ENCODE peak calls at places on chromosome 4, in eight cellular contexts. One of them, this sample, is unnamed.

GRCh38 chr4:183905081-183905592 is at the start of gene STOX2:
- DNase-seq in ovary: peak; percentile 84
- DNase-seq in GM13977: peak; percentile 37
- DNase-seq in progenitor cell of endocrine pancreas: peak; percentile 64
- DNase-seq in chondrocyte: no peak
- DNase-seq in endothelial cell: peak; percentile 79
- DNase-seq in H9: peak; percentile 84
- DNase-seq in HFFc6: no peak
- DNase-seq in this sample: peak; percentile 89

GRCh38 chr4:146368209-146368608 is 153.5 kb downstream of the SLC10A7 start:
- DNase-seq in H9: no peak
- DNase-seq in chondrocyte: no peak
- DNase-seq in progenitor cell of endocrine pancreas: no peak
- DNase-seq in endothelial cell: no peak
- DNase-seq in HFFc6: no peak
- DNase-seq in ovary: no peak
- DNase-seq in GM13977: no peak
- DNase-seq in this sample: no peak

GRCh38 chr4:137509855-137510282 is 22.4 kb downstream of the PCDH18 start:
- DNase-seq in progenitor cell of endocrine pancreas: no peak
- DNase-seq in chondrocyte: no peak
- DNase-seq in ovary: no peak
- DNase-seq in endothelial cell: no peak
- DNase-seq in GM13977: no peak
- DNase-seq in H9: no peak
- DNase-seq in HFFc6: no peak
- DNase-seq in this sample: no peak

GRCh38 chr4:139144161-139144859 is 32.7 kb downstream of the ELF2 start:
- DNase-seq in chondrocyte: no peak
- DNase-seq in progenitor cell of endocrine pancreas: no peak
- DNase-seq in H9: peak; percentile 53
- DNase-seq in ovary: peak; percentile 40
- DNase-seq in HFFc6: peak; percentile 57
- DNase-seq in GM13977: no peak
- DNase-seq in endothelial cell: no peak
- DNase-seq in this sample: no peak

GRCh38 chr4:51894246-51894645 is 51.3 kb downstream of the DCUN1D4 start:
- DNase-seq in HFFc6: peak; percentile 9
- DNase-seq in endothelial cell: no peak
- DNase-seq in ovary: no peak
- DNase-seq in progenitor cell of endocrine pancreas: no peak
- DNase-seq in chondrocyte: no peak
- DNase-seq in H9: no peak
- DNase-seq in GM13977: no peak
- DNase-seq in this sample: no peak

GRCh38 chr4:41537267-41537890 is 578 bp upstream of the LIMCH1 start:
- DNase-seq in ovary: no peak
- DNase-seq in endothelial cell: no peak
- DNase-seq in HFFc6: no peak
- DNase-seq in progenitor cell of endocrine pancreas: no peak
- DNase-seq in GM13977: no peak
- DNase-seq in chondrocyte: no peak
- DNase-seq in H9: no peak
- DNase-seq in this sample: no peak

GRCh38 chr4:147576084-147576483 is 41.1 kb upstream of the TMEM184C start:
- DNase-seq in HFFc6: no peak
- DNase-seq in GM13977: no peak
- DNase-seq in H9: no peak
- DNase-seq in ovary: no peak
- DNase-seq in chondrocyte: no peak
- DNase-seq in endothelial cell: no peak
- DNase-seq in progenitor cell of endocrine pancreas: no peak
- DNase-seq in this sample: no peak

GRCh38 chr4:121676388-121677075 is 20.2 kb downstream of the ANXA5 start:
- DNase-seq in chondrocyte: no peak
- DNase-seq in H9: no peak
- DNase-seq in GM13977: no peak
- DNase-seq in HFFc6: no peak
- DNase-seq in ovary: no peak
- DNase-seq in endothelial cell: no peak
- DNase-seq in progenitor cell of endocrine pancreas: no peak
- DNase-seq in this sample: no peak

GRCh38 chr4:22515888-22516541 is at the start of gene ADGRA3:
- DNase-seq in ovary: peak; percentile 83
- DNase-seq in GM13977: peak; percentile 23
- DNase-seq in chondrocyte: peak; percentile 91
- DNase-seq in H9: peak; percentile 79
- DNase-seq in HFFc6: peak; percentile 40
- DNase-seq in endothelial cell: peak; percentile 76
- DNase-seq in progenitor cell of endocrine pancreas: peak; percentile 75
- DNase-seq in this sample: peak; percentile 87

GRCh38 chr4:96347582-96347981 is 507.7 kb downstream of the PDHA2 start:
- DNase-seq in endothelial cell: no peak
- DNase-seq in H9: no peak
- DNase-seq in progenitor cell of endocrine pancreas: no peak
- DNase-seq in ovary: no peak
- DNase-seq in HFFc6: no peak
- DNase-seq in chondrocyte: no peak
- DNase-seq in GM13977: no peak
- DNase-seq in this sample: no peak

GRCh38 chr4:96355414-96355813 is 515.5 kb downstream of the PDHA2 start:
- DNase-seq in ovary: no peak
- DNase-seq in progenitor cell of endocrine pancreas: no peak
- DNase-seq in H9: no peak
- DNase-seq in endothelial cell: no peak
- DNase-seq in HFFc6: no peak
- DNase-seq in GM13977: no peak
- DNase-seq in chondrocyte: no peak
- DNase-seq in this sample: no peak

GRCh38 chr4:96356591-96357360 is 516.9 kb downstream of the PDHA2 start:
- DNase-seq in H9: no peak
- DNase-seq in progenitor cell of endocrine pancreas: no peak
- DNase-seq in ovary: no peak
- DNase-seq in HFFc6: no peak
- DNase-seq in GM13977: no peak
- DNase-seq in endothelial cell: no peak
- DNase-seq in chondrocyte: no peak
- DNase-seq in this sample: no peak

GRCh38 chr4:96354036-96354712 is 514.3 kb downstream of the PDHA2 start:
- DNase-seq in ovary: no peak
- DNase-seq in HFFc6: no peak
- DNase-seq in GM13977: no peak
- DNase-seq in H9: no peak
- DNase-seq in endothelial cell: no peak
- DNase-seq in chondrocyte: no peak
- DNase-seq in progenitor cell of endocrine pancreas: no peak
- DNase-seq in this sample: no peak

GRCh38 chr4:96352051-96352517 is 512.2 kb downstream of the PDHA2 start:
- DNase-seq in endothelial cell: peak; percentile 46
- DNase-seq in chondrocyte: no peak
- DNase-seq in progenitor cell of endocrine pancreas: no peak
- DNase-seq in ovary: no peak
- DNase-seq in HFFc6: no peak
- DNase-seq in GM13977: no peak
- DNase-seq in H9: peak; percentile 32
- DNase-seq in this sample: peak; percentile 31
- TF ChIP-seq CTCF in endothelial cell: peak; percentile 57
- TF ChIP-seq CTCF in chondrocyte: peak; percentile 84
- TF ChIP-seq CTCF in progenitor cell of endocrine pancreas: peak; percentile 47
- TF ChIP-seq CTCF in ovary: no peak
- TF ChIP-seq CTCF in HFFc6: peak; percentile 28
- TF ChIP-seq CTCF in GM13977: peak; percentile 26
- TF ChIP-seq CTCF in H9: peak; percentile 75
- TF ChIP-seq CTCF in this sample: peak; percentile 66

DNA sequence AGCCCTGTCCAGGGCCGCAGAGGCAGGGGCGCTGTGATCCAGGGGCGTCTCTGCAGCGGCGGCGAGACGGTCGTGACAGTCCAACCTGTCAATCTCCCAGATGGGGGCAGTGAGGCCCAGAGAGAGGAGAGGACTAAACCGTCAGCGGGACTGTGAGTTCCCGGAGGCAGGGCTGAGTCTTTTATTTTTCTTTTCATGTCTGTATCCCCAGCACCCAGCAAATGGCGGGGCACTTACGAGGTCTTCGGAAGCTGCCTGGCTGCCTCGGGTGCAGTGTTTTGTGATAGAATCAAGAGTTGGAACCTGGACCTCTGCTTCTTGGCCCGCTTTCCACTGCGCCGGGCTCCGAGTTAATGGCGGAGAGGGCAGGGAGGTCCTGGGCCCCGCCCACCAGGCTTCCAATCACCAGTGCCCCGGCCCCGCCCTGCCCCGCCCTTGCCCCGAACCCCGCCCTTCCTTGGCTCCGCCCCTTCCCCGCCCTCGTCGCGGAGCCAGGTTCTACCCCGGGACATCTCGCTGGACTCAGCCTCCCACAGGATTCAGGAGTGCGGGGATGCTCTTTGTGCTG is 35.3 kb upstream of the GRPEL1 start:
- DNase-seq in ovary: peak; percentile 92
- DNase-seq in HFFc6: peak; percentile 63
- DNase-seq in progenitor cell of endocrine pancreas: peak; percentile 41
- DNase-seq in chondrocyte: no peak
- DNase-seq in endothelial cell: peak; percentile 53
- DNase-seq in GM13977: peak; percentile 96
- DNase-seq in H9: peak; percentile 90
- DNase-seq in this sample: peak; percentile 80
- TF ChIP-seq CTCF in ovary: no peak
- TF ChIP-seq CTCF in HFFc6: no peak
- TF ChIP-seq CTCF in progenitor cell of endocrine pancreas: no peak
- TF ChIP-seq CTCF in chondrocyte: no peak
- TF ChIP-seq CTCF in endothelial cell: no peak
- TF ChIP-seq CTCF in GM13977: no peak
- TF ChIP-seq CTCF in H9: no peak
- TF ChIP-seq CTCF in this sample: no peak

DNA sequence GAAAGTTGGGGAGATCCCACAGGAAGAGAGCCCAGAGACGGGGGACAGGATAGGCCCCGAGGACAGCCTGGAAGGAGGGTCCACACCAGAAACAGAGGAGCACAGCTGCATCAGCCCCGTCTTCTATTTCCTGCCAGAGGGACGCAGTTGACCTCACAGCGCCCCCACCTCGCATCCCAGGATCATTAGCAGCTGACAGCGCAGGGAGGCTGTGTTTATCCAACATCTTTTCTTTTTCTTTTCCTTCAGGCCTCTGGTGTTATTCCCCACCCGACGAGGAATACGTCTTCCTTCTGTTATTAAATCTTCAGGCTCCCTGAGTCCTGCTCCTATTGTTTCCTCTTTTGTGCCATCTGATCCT is 75.4 kb downstream of the DCHS2 start:
- DNase-seq in ovary: peak; percentile 48
- DNase-seq in GM13977: no peak
- DNase-seq in progenitor cell of endocrine pancreas: no peak
- DNase-seq in endothelial cell: peak; percentile 55
- DNase-seq in chondrocyte: no peak
- DNase-seq in H9: peak; percentile 74
- DNase-seq in HFFc6: no peak
- DNase-seq in this sample: peak; percentile 63
- TF ChIP-seq CTCF in ovary: no peak
- TF ChIP-seq CTCF in GM13977: peak; percentile 27
- TF ChIP-seq CTCF in progenitor cell of endocrine pancreas: peak; percentile 42
- TF ChIP-seq CTCF in endothelial cell: no peak
- TF ChIP-seq CTCF in chondrocyte: peak; percentile 13
- TF ChIP-seq CTCF in H9: peak; percentile 49
- TF ChIP-seq CTCF in HFFc6: no peak
- TF ChIP-seq CTCF in this sample: no peak

DNA sequence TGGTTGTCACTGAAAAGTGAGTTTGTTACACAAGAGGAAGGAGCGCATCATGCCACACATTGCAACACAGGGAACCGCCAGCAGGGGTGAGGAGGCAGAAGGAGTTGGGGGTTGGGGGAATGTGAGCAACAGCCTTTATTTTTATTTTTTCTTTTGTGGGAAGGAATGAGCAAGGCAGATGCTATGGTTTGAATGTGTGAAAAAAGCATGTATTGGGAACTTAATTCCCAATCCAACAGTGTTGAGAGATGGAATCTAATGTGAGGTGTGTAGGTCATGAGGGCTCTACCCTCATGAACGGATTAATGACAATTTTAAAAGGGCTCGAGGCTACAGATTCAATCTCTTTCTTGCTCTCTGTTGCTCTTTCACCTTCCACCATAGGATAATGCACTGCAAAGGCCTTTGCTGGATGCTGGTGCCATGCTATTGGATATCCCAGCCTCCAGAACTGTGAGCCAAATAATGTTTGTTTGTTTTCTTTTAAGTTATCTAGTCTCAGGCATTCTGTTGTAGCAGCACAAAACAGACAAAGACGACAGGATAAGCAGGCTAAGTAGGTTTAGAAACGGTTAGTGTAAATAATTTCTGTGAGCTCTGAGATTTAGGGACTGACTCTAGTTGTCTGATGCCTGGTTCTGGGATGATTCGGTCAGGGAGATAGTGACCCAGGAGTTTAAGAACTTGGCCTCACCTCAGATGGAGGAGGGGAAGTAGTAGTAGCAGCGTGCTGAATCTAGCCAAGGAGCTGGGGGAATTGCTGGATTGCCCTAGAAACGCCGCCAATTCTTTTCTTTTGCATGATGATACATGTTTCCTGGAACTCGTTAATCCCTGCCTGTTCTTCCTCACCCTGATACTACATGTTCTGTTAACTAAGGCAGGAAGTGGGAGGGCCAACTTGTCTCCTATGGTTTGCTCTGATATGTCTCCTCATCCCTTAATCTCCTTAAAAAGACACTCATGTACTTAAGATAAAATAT is 156.6 kb upstream of the CTSO start:
- DNase-seq in chondrocyte: no peak
- DNase-seq in H9: peak; percentile 49
- DNase-seq in ovary: no peak
- DNase-seq in progenitor cell of endocrine pancreas: no peak
- DNase-seq in HFFc6: peak; percentile 12
- DNase-seq in GM13977: no peak
- DNase-seq in endothelial cell: no peak
- DNase-seq in this sample: peak; percentile 34
- TF ChIP-seq CTCF in chondrocyte: peak; percentile 20
- TF ChIP-seq CTCF in H9: peak; percentile 66
- TF ChIP-seq CTCF in ovary: no peak
- TF ChIP-seq CTCF in progenitor cell of endocrine pancreas: peak; percentile 12
- TF ChIP-seq CTCF in HFFc6: peak; percentile 54
- TF ChIP-seq CTCF in GM13977: peak; percentile 16
- TF ChIP-seq CTCF in endothelial cell: peak; percentile 42
- TF ChIP-seq CTCF in this sample: no peak

DNA sequence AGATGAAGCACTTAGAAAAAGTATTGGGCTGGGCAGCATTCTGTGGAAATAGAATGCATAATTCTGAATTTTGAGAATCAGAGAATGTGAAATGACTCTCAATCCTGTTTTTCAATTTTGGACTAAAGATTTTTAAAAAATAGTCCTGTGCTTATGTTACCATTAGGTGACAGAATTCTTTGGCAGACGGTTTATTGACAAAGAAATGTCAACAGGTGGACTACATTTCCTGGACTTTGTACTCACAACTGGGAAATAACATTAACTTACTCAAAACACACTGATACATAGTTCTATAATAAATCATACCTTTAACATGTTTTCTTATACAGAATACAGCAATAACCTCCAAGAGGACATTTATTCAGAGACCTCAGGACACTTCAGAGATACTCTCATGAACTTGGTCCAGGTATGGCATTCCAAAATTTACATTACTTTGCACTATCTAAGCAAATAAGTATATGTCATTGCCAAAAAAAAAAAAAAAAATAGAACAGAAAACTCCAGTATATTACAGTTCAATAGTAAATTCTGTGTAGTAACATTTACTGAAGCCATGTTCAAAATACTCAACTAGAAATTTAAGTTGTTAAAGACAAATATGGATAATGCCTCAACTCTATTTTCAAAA is 72.7 kb downstream of the ANXA10 start:
- DNase-seq in endothelial cell: no peak
- DNase-seq in H9: no peak
- DNase-seq in ovary: no peak
- DNase-seq in chondrocyte: no peak
- DNase-seq in progenitor cell of endocrine pancreas: no peak
- DNase-seq in HFFc6: no peak
- DNase-seq in GM13977: no peak
- DNase-seq in this sample: no peak
- TF ChIP-seq CTCF in endothelial cell: no peak
- TF ChIP-seq CTCF in H9: no peak
- TF ChIP-seq CTCF in ovary: no peak
- TF ChIP-seq CTCF in chondrocyte: no peak
- TF ChIP-seq CTCF in progenitor cell of endocrine pancreas: no peak
- TF ChIP-seq CTCF in HFFc6: no peak
- TF ChIP-seq CTCF in GM13977: no peak
- TF ChIP-seq CTCF in this sample: no peak